ENCODE peak calls at places on chromosomes 2 and 18, in five cellular contexts. Y is A549, X is tibial nerve, O is GM12865, L is HL-60. T is an unnamed sample.

GRCh38 chr2:26112201-26112600 is 60.7 kb upstream of the GAREM2 start:
- DNase-seq in Y (no peak), X (no peak), O (no peak), L (no peak), T (no peak)

GRCh38 chr2:134175834-134176233 is 78.0 kb upstream of the MGAT5 start:
- DNase-seq in Y (no peak), X (no peak), O (no peak), L (no peak), T (no peak)

GRCh38 chr2:188291617-188292445 is at the start of gene GULP1:
- DNase-seq in Y (peak; percentile 82), X (peak; percentile 53), O (no peak), L (no peak), T (peak; percentile 71)

GRCh38 chr2:227623225-227623624 is 5.9 kb downstream of the SCYGR4 start:
- DNase-seq in Y (no peak), X (no peak), O (no peak), L (no peak), T (peak; percentile 54)

GRCh38 chr2:123961576-123961975 is 63.5 kb upstream of the CNTNAP5 start:
- DNase-seq in Y (no peak), X (no peak), O (no peak), L (no peak), T (no peak)

GRCh38 chr2:192151848-192152247 is 42.9 kb downstream of the TMEFF2 start:
- DNase-seq in Y (no peak), X (no peak), O (peak; percentile 18), L (no peak), T (peak; percentile 79)

GRCh38 chr2:27915191-27915590 is 24.7 kb downstream of the BABAM2 start:
- DNase-seq in Y (no peak), X (no peak), O (no peak), L (no peak), T (peak; percentile 67)

GRCh38 chr18:23365602-23366001 is 87.5 kb upstream of the RIOK3 start:
- DNase-seq in Y (no peak), X (no peak), O (no peak), L (no peak), T (peak; percentile 82)

GRCh38 chr2:191815010-191815409 is 31.9 kb downstream of the CAVIN2 start:
- DNase-seq in Y (no peak), X (no peak), O (no peak), L (no peak), T (no peak)

GRCh38 chr2:197255550-197255949 is 55.0 kb downstream of the ANKRD44 start:
- DNase-seq in Y (no peak), X (peak; percentile 53), O (peak; percentile 94), L (peak; percentile 65), T (no peak)

GRCh38 chr18:12234451-12235190 is 19.5 kb upstream of the CIDEA start:
- DNase-seq in Y (no peak), X (no peak), O (no peak), L (no peak), T (no peak)

GRCh38 chr18:54737986-54738385 is 90.3 kb upstream of the RAB27B start:
- DNase-seq in Y (peak; percentile 58), X (no peak), O (no peak), L (no peak), T (peak; percentile 74)

GRCh38 chr2:64485302-64485701 is 31.3 kb downstream of the LGALSL start:
- DNase-seq in Y (no peak), X (no peak), O (no peak), L (no peak), T (peak; percentile 28)

GRCh38 chr2:43000242-43001054 is 208.1 kb upstream of the HAAO start:
- DNase-seq in Y (no peak), X (no peak), O (peak; percentile 50), L (no peak), T (no peak)

GRCh38 chr2:120177011-120177621 is 46.1 kb downstream of the TMEM185B start:
- DNase-seq in Y (no peak), X (no peak), O (peak; percentile 95), L (peak; percentile 43), T (no peak)

GRCh38 chr18:45370190-45371010 is 244.9 kb upstream of the SLC14A2 start:
- DNase-seq in Y (no peak), X (no peak), O (no peak), L (no peak), T (peak; percentile 70)

GRCh38 chr18:72584787-72585186 is 40.6 kb upstream of the CBLN2 start:
- DNase-seq in Y (no peak), X (no peak), O (no peak), L (no peak), T (no peak)

GRCh38 chr2:16005819-16006536 is 65.6 kb downstream of the MYCN start:
- DNase-seq in Y (peak; percentile 39), X (peak; percentile 18), O (no peak), L (peak; percentile 75), T (peak; percentile 7)

GRCh38 chr2:237744270-237744612 is 54.3 kb upstream of the RBM44 start:
- DNase-seq in Y (no peak), X (no peak), O (no peak), L (no peak), T (no peak)
- H3K4me3 ChIP-seq in Y (no peak overlapping the region), X (no peak overlapping the region), O (no peak overlapping the region), L (no peak overlapping the region), T (no peak overlapping the region)

GRCh38 chr2:46300406-46300832 is 3.2 kb downstream of the EPAS1 start:
- DNase-seq in Y (no peak), X (no peak), O (no peak), L (no peak), T (no peak)
- TF ChIP-seq CTCF in Y (no peak), X (no peak), O (no peak), L (no peak), T (no peak)

GRCh38 chr2:34143149-34143548 is 544.0 kb upstream of the FAM98A start:
- DNase-seq in Y (no peak), X (no peak), O (no peak), L (no peak), T (no peak)
- H3K4me3 ChIP-seq in Y (no peak overlapping the region), X (no peak overlapping the region), O (no peak overlapping the region), L (no peak overlapping the region), T (no peak overlapping the region)

GRCh38 chr18:13440277-13441248 is 222.0 kb downstream of the LDLRAD4 start:
- DNase-seq in Y (no peak), X (no peak), O (no peak), L (no peak), T (no peak)
- TF ChIP-seq CTCF in Y (no peak), X (no peak), O (no peak), L (no peak), T (no peak)

GRCh38 chr2:234952270-234953115 is 676 bp downstream of the SH3BP4 start:
- DNase-seq in Y (peak; percentile 20), X (no peak), O (no peak), L (no peak), T (no peak)

GRCh38 chr2:234955971-234956509 is 4.2 kb downstream of the SH3BP4 start:
- DNase-seq in Y (no peak), X (no peak), O (no peak), L (no peak), T (no peak)

GRCh38 chr2:234953116-234954031 is 1.6 kb downstream of the SH3BP4 start:
- DNase-seq in Y (no peak), X (no peak), O (no peak), L (no peak), T (peak; percentile 33)

GRCh38 chr2:234955091-234955511 is 3.3 kb downstream of the SH3BP4 start:
- DNase-seq in Y (no peak), X (no peak), O (no peak), L (no peak), T (no peak)

GRCh38 chr2:234954551-234954992 is 2.8 kb downstream of the SH3BP4 start:
- DNase-seq in Y (no peak), X (no peak), O (no peak), L (no peak), T (peak; percentile 83)
- H3K4me3 ChIP-seq in Y (no peak overlapping the region), X (no peak overlapping the region), O (no peak overlapping the region), L (no peak overlapping the region), T (peak overlapping the region; percentile 76)

GRCh38 chr2:40497251-40497859 is 45.5 kb upstream of the SLC8A1 start:
- DNase-seq in Y (no peak), X (no peak), O (no peak), L (no peak), T (peak; percentile 65)
- TF ChIP-seq CTCF in Y (no peak), X (no peak), O (no peak), L (no peak), T (peak; percentile 25)

DNA sequence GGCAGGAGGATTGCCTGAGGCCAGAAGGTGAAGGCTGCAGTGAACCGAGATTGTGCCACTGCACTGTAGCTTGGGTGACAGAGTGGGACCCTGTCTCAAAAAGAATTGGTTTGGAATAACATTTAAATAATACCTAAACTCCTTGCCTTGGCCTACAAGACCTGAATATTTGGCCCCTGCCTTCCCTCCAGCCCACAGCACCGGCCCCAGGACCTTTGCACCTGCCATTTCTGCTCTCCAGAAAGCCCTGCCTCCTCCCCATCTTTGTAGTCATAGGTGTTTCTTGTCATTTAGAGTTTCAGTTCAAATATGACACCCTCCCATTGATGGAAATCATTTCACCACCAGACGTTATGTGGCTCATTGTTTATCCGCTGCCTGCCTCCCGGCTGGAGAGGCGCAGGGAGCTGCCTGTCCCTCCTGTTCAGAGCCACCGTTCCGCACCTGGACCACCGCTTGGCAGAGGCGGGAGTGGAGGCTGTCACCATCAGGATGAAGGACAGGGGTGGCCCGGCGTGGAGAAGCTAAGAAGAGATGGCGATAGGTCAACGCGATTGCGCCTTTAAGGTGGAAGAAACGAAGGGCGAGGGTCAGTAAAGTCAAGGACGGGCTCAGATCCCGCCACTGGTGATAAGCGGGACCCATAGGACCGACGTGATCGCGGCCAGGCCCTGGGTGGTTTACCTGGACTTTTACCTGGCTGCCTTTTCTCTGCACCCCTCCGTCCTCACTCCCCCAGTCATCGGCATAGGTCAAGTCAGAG is 638 bp upstream of the LPIN1 start:
- DNase-seq in Y (no peak), X (no peak), O (no peak), L (no peak), T (no peak)
- H3K4me3 ChIP-seq in Y (peak overlapping the region; percentile 64), X (peak overlapping the region; percentile 86), O (peak overlapping the region; percentile 52), L (peak overlapping the region; percentile 65), T (peak overlapping the region; percentile 23)

GRCh38 chr2:135570884-135571283 is 39.6 kb downstream of the R3HDM1 start:
- DNase-seq in Y (no peak), X (no peak), O (no peak), L (no peak), T (no peak)
- TF ChIP-seq CTCF in Y (no peak), X (no peak), O (no peak), L (no peak), T (no peak)